ENCODE peak calls at places on chromosomes 7 and 10, in eight cellular contexts. A is GM12864; J is HCT116; D is CD8-positive, alpha-beta T cell; U is gastrocnemius medialis; H is B cell; K is AG09319; W is nephron progenitor cell. O is an unnamed sample.

GRCh38 chr10:92822964-92823363 is 25.4 kb upstream of the EXOC6 start:
- DNase-seq in K (no peak), H (peak), A (no peak), U (no peak), J (peak), D (no peak), W (no peak), O (no peak)

GRCh38 chr7:96707901-96708774 is 1.5 kb downstream of the SEM1 start:
- DNase-seq in H (no peak), J (no peak), U (no peak), D (no peak), W (no peak), K (peak), A (no peak), O (no peak)

GRCh38 chr7:139682136-139683013 is 95.4 kb downstream of the HIPK2 start:
- DNase-seq in H (no peak), D (no peak), A (no peak), K (no peak), W (no peak), J (peak), U (no peak), O (no peak)

GRCh38 chr10:23871211-23871610 is 337.7 kb upstream of the KIAA1217 start:
- DNase-seq in W (no peak), D (no peak), K (no peak), A (no peak), U (no peak), J (no peak), H (no peak), O (no peak)

GRCh38 chr10:57979986-57980385 is 287.7 kb downstream of the IPMK start:
- DNase-seq in K (no peak), W (no peak), U (no peak), D (no peak), H (no peak), J (no peak), A (no peak), O (no peak)

GRCh38 chr10:8260645-8261044 is 206.2 kb downstream of the GATA3 start:
- DNase-seq in H (no peak), U (no peak), J (no peak), W (no peak), D (no peak), K (no peak), A (no peak), O (no peak)

GRCh38 chr7:90155206-90155605 is 937 bp downstream of the STEAP1 start:
- DNase-seq in D (no peak), J (no peak), K (no peak), H (no peak), W (no peak), U (no peak), A (no peak), O (no peak)

GRCh38 chr10:118584181-118584954 is 11.1 kb downstream of the PRLHR start:
- DNase-seq in W (no peak), J (no peak), H (no peak), U (no peak), K (no peak), D (no peak), A (no peak), O (no peak)

GRCh38 chr10:17643339-17643754 is 604 bp upstream of the STAM start:
- DNase-seq in H (no peak), A (no peak), D (no peak), U (peak), J (no peak), W (peak), K (peak), O (no peak)

GRCh38 chr7:114540291-114540690 is 125.7 kb downstream of the FOXP2 start:
- DNase-seq in U (no peak), W (no peak), J (no peak), D (no peak), A (no peak), H (no peak), K (no peak), O (no peak)

GRCh38 chr7:95609277-95609971 is 13.1 kb upstream of the PDK4 start:
- DNase-seq in J (no peak), K (no peak), D (no peak), W (no peak), U (peak), A (no peak), H (no peak), O (no peak)

GRCh38 chr7:104550362-104550761 is 222.0 kb downstream of the LHFPL3 start:
- DNase-seq in A (no peak), W (no peak), K (no peak), D (no peak), U (no peak), J (no peak), H (no peak), O (no peak)

GRCh38 chr7:143016996-143017395 is 9.9 kb downstream of the OR9A2 start:
- DNase-seq in U (no peak), H (no peak), J (no peak), A (no peak), W (no peak), D (no peak), K (no peak), O (no peak)

GRCh38 chr7:5423272-5423843 is at the start of gene TNRC18:
- DNase-seq in J (no peak), H (peak), A (no peak), K (no peak), W (peak), D (no peak), U (peak), O (peak)

GRCh38 chr7:4714161-4714700 is 32.1 kb downstream of the FOXK1 start:
- DNase-seq in W (no peak), U (no peak), K (no peak), J (no peak), A (no peak), H (no peak), D (no peak), O (no peak)

GRCh38 chr10:102644066-102644645 is at the start of gene TRIM8:
- DNase-seq in D (peak), W (peak), A (no peak), H (peak), J (no peak), U (no peak), K (no peak), O (peak)

GRCh38 chr10:81838950-81839349 is 36.0 kb upstream of the NRG3 start:
- DNase-seq in W (peak), A (no peak), H (no peak), K (no peak), D (no peak), U (no peak), J (no peak), O (no peak)

GRCh38 chr10:77383861-77384553 is 253.6 kb downstream of the KCNMA1 start:
- DNase-seq in H (no peak), J (no peak), A (no peak), U (no peak), W (no peak), D (no peak), K (no peak), O (no peak)

GRCh38 chr10:69869291-69869841 is 67.7 kb downstream of the COL13A1 start:
- DNase-seq in H (no peak), U (no peak), W (no peak), K (peak), J (peak), D (no peak), A (no peak), O (no peak)

GRCh38 chr7:35757574-35757973 is 43.3 kb upstream of the SEPTIN7 start:
- DNase-seq in K (no peak), H (no peak), U (no peak), D (no peak), J (no peak), A (no peak), W (no peak), O (no peak)

GRCh38 chr7:35755711-35756110 is 45.1 kb upstream of the SEPTIN7 start:
- DNase-seq in D (no peak), K (no peak), A (no peak), W (no peak), U (no peak), H (no peak), J (no peak), O (no peak)

GRCh38 chr7:35754741-35755140 is 46.1 kb upstream of the SEPTIN7 start:
- DNase-seq in A (no peak), K (no peak), J (no peak), H (no peak), D (no peak), W (no peak), U (no peak), O (no peak)

GRCh38 chr7:35760082-35760770 is 40.6 kb upstream of the SEPTIN7 start:
- DNase-seq in W (no peak), J (no peak), U (no peak), K (no peak), A (no peak), D (no peak), H (no peak), O (no peak)

DNA sequence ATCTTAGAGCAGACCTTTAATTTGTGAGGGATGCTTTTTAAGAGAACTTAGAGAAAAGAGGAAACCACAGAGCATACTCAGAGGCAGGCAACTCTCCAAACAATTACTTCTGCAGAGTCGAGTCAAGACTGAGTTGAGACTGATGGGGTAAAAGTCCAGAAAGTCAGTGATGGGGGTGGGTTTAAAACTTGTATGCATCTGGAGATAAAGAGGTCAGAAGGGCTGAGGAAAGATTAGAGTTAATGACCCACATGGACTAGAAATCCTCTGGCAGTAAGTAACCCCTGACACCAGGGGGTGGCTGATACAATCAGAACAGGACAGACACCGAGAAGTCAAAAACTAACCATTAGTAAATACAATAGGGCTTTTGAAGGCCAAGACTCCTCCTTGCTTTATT is 42.4 kb upstream of the SEPTIN7 start:
- DNase-seq in D (no peak), W (no peak), K (no peak), H (peak), A (no peak), J (no peak), U (no peak), O (peak)
- TF ChIP-seq CTCF in D (no peak), W (no peak), K (no peak), H (no peak), A (peak), J (no peak), U (no peak), O (no peak)

GRCh38 chr10:94521276-94522250 is 24.0 kb upstream of the HELLS start:
- DNase-seq in H (no peak), U (no peak), K (no peak), A (no peak), J (no peak), W (no peak), D (no peak), O (no peak)

GRCh38 chr10:94524711-94525110 is 20.9 kb upstream of the HELLS start:
- DNase-seq in D (no peak), K (no peak), J (no peak), U (no peak), A (no peak), H (no peak), W (no peak), O (no peak)

GRCh38 chr10:94524146-94524545 is 21.4 kb upstream of the HELLS start:
- DNase-seq in J (no peak), H (no peak), W (no peak), D (no peak), A (no peak), U (no peak), K (no peak), O (no peak)
- TF ChIP-seq CTCF in J (no peak), H (no peak), W (no peak), D (no peak), A (no peak), U (no peak), K (no peak), O (no peak)

DNA sequence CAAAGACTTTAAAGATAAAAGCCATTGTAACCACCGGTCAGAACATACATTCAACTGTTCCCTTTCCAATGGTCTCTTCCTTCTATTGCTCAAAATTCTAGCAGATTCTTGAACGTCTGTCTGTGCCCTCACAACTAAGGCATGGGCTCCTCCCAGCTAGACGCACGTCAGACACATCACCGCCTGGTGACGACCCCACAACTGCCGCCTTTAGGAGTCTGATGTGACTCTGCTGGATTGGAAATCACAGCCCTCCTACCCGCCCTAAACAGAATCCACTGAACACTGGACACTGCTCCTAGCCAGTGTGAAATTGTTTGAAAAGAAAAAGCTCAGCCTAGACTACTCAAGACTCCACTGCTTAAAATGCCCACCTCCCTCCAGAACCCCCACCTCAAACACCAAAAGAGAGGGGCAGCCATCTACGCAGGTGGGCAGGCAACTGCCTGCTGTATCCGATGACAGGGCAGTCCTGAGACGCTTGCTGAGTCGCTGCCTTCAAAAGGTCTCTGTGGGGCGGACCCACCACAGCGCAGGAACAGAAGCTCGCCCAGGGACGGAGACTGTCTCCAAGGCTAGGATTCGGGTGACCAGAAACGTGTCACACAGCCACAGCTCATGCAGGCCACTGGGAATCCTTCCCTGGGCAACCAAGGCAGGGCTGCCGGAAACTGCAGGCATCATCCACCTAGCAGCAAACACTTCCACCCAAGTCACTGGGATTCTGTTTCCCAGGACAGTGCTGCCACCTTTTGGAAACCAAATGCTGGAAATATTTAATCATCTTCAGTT is 34.7 kb downstream of the GSDME start:
- DNase-seq in U (no peak), A (no peak), D (no peak), W (peak), J (no peak), H (no peak), K (no peak), O (no peak)
- TF ChIP-seq CTCF in U (peak), A (no peak), D (no peak), W (peak), J (peak), H (no peak), K (peak), O (no peak)

DNA sequence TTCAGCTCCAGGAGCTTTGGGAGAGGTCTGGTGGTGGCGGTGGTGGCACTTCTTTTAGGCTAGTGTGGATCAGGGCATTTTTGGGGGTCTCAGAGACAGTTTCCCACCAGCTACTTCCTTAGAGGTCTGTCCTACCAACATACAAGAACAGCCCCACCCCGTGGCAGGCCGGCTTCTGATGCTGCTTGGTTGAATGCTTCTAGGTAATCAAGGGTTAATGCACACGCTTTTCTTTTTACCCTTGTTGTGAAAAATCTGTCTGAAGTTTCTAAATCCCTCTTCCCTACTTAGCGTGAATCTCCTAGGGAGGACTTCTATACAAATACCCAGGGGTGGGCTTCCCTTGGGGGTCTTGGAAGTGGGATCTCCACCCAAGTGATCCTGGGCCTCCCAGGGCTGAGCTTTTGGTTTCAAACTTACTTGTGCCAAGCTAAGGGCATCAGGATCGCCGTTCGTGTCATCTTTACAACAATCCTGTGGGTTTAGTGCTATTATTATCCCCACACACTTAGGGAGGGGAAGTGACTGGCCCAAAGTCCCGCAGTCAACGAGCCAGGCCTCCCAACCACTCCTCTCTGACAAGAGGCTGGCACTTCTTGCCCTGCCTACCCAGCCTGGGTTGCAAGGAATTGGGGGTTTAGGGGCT is 1.7 kb downstream of the SH2B2 start:
- DNase-seq in D (no peak), K (no peak), A (no peak), H (no peak), W (no peak), U (no peak), J (no peak), O (no peak)
- TF ChIP-seq CTCF in D (no peak), K (no peak), A (peak), H (no peak), W (no peak), U (no peak), J (no peak), O (no peak)

DNA sequence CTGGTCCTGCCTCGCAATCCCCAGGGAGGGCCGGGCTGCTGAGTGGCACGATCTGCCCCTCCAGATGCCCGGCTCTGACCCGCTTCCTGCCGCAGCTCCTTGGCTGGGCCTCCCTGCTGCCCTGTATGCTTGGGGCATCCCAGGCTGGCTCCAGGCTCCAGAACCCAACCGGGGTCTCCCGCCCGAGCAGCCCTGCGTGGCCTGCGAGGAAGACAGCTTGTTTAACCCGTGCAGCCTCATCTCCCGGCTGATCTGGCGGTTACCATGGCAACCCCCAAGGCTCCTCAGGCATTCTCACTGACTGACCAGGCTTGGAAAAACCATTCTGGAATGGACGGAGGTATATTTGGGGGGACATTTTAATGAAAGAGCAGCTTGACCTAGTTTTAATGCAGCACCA is 232.4 kb upstream of the MYO3A start:
- DNase-seq in D (no peak), A (no peak), K (no peak), J (no peak), U (no peak), W (peak), H (no peak), O (no peak)
- TF ChIP-seq CTCF in D (no peak), A (no peak), K (no peak), J (no peak), U (no peak), W (no peak), H (no peak), O (no peak)

DNA sequence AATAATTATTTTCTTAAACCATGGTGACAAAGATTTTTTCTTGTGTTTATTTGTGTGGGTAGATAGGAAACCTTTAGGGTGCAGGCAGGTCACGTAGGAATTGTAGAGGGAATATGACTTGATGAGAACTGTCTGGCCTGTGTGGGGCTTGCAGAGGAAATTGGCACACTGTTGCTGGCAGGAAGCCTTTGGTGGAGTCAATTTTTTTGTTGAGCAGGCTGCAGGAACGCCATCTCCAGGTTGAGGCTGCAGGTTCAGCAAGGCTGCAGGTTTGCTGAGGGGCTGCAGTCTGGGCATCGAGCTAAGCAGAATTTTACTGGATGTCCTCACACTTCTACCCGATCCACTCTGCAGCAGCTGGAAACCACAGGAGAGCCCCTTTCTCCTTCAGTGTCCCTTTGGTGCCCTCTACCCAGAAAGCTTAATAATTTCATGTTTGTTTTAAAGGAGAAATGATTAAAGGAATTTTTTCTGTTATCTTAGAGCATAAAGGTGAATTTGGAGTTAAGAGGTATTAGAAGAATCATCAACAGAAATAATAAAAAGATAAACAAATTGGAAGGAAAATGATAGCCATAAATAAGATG is 37.0 kb downstream of the TBC1D12 start:
- DNase-seq in U (no peak), W (no peak), H (no peak), A (no peak), K (no peak), D (no peak), J (no peak), O (no peak)
- TF ChIP-seq CTCF in U (no peak), W (no peak), H (no peak), A (no peak), K (peak), D (no peak), J (no peak), O (no peak)

GRCh38 chr7:80661729-80662128 is 23.3 kb downstream of the CD36 start:
- DNase-seq in U (no peak), K (no peak), W (no peak), H (no peak), A (no peak), J (no peak), D (no peak), O (no peak)
- TF ChIP-seq CTCF in U (no peak), K (peak), W (no peak), H (no peak), A (peak), J (peak), D (no peak), O (no peak)

DNA sequence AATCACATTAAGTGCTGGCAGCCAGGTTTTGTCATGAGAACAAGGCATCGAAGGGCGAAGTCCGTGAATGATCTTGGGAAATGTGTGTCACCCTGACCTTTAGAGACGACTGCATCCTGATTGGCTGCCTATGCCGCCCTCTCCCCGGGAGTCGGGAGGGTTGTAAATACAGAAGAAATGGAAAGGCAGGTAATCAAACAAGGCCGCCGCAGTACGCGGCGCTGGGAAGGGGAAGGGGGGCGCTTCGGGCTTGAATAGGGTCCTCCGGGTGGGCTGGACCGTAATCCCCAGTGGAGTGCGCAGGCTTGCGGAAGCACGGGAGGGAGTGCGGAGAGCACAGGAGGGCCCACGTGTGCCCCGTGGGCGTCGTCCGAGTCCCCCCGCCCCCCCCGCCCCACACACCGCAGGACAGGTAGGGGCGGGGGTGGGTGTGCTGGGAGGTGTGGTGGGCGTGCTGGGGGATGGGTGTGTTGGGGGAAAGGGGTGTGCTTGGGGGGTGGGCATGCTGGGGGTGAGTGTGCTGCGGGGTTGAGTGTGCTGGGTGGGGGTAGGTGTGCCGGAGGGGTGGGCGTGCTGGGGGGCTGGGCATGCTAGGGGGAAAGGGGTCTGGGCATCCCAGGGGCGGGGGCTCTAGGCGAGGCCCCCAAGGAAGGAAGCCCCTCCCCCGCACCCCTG is 169.4 kb downstream of the ARHGAP12 start:
- DNase-seq in K (no peak), J (peak), A (no peak), W (peak), H (peak), U (peak), D (peak), O (peak)
- TF ChIP-seq CTCF in K (no peak), J (no peak), A (no peak), W (no peak), H (no peak), U (no peak), D (no peak), O (no peak)

O was measured in GM20000.